ENCODE peak calls at places on chromosomes 11 and 22, in seven cellular contexts. V is K562, H is HCT116, L is SK-N-SH, C is H1, G is HepG2, D is GM12878. W is an unnamed sample.

GRCh38 chr22:43390166-43390565 is 21.6 kb upstream of the MPPED1 start:
- DNase-seq in G (no peak), L (no peak), V (no peak), H (no peak), D (no peak), C (no peak), W (no peak)

GRCh38 chr11:44832452-44832851 is 105.7 kb downstream of the TSPAN18 start:
- DNase-seq in L (no peak), G (no peak), C (no peak), H (no peak), D (no peak), V (no peak), W (no peak)

GRCh38 chr11:809287-810039 is at the start of gene RPLP2:
- DNase-seq in V (peak; percentile 85), G (peak; percentile 93), C (peak; percentile 100), L (peak; percentile 97), D (peak; percentile 92), H (peak; percentile 93), W (peak; percentile 85)

GRCh38 chr11:118194835-118195627 is 18.6 kb upstream of the SCN2B start:
- DNase-seq in C (no peak), D (no peak), L (no peak), H (no peak), V (no peak), G (peak; percentile 98), W (no peak)

GRCh38 chr11:61378713-61379313 is 13.6 kb upstream of the TMEM216 start:
- DNase-seq in G (peak; percentile 49), D (no peak), L (no peak), C (no peak), H (no peak), V (no peak), W (peak; percentile 84)

GRCh38 chr11:111977141-111978027 is 40.2 kb downstream of the DIXDC1 start:
- DNase-seq in L (peak; percentile 90), G (no peak), D (no peak), C (peak; percentile 79), H (no peak), V (no peak), W (peak; percentile 66)

GRCh38 chr11:28657378-28658030 is 549.3 kb downstream of the METTL15 start:
- DNase-seq in D (no peak), C (no peak), H (no peak), V (no peak), L (no peak), G (no peak), W (no peak)

GRCh38 chr11:63914896-63915681 is 1.9 kb downstream of the RCOR2 start:
- DNase-seq in L (peak; percentile 79), G (no peak), V (no peak), C (no peak), H (no peak), D (no peak), W (no peak)

GRCh38 chr11:63573881-63574855 is 11.0 kb upstream of the PLAAT2 start:
- DNase-seq in D (no peak), V (peak; percentile 34), L (no peak), C (no peak), H (no peak), G (peak; percentile 78), W (peak; percentile 59)

GRCh38 chr11:8810331-8811301 is 100.4 kb upstream of the AKIP1 start:
- DNase-seq in D (no peak), V (peak; percentile 57), G (peak; percentile 63), L (peak; percentile 86), H (no peak), C (peak; percentile 82), W (no peak)

GRCh38 chr22:45092644-45093043 is 71.1 kb upstream of the NUP50 start:
- DNase-seq in G (no peak), V (no peak), C (no peak), D (no peak), H (no peak), L (no peak), W (no peak)

GRCh38 chr11:76267563-76267962 is 61.3 kb upstream of the WNT11 start:
- DNase-seq in H (no peak), V (no peak), D (no peak), L (no peak), G (no peak), C (no peak), W (no peak)

GRCh38 chr11:117298195-117298594 is 7.0 kb downstream of the BACE1-AS start:
- DNase-seq in C (no peak), D (no peak), L (no peak), G (no peak), V (no peak), H (no peak), W (no peak)

GRCh38 chr11:120863359-120863758 is 160.5 kb upstream of the TBCEL start:
- DNase-seq in L (no peak), H (no peak), V (no peak), G (no peak), C (no peak), D (no peak), W (no peak)

GRCh38 chr11:111454561-111455192 is 57.5 kb downstream of the BTG4 start:
- DNase-seq in C (peak; percentile 88), H (no peak), V (peak; percentile 79), L (peak; percentile 78), D (no peak), G (peak; percentile 42), W (peak; percentile 36)

GRCh38 chr11:26227311-26227710 is 104.6 kb upstream of the ANO3 start:
- DNase-seq in C (no peak), G (peak; percentile 4), D (peak; percentile 24), L (peak; percentile 37), V (no peak), H (no peak), W (peak; percentile 38)

GRCh38 chr22:36768616-36769015 is 7.3 kb downstream of the IFT27 start:
- DNase-seq in D (no peak), V (no peak), H (no peak), G (no peak), C (no peak), L (no peak), W (no peak)

GRCh38 chr11:119617343-119617713 is 111.7 kb downstream of the NECTIN1 start:
- DNase-seq in H (no peak), L (no peak), V (no peak), C (no peak), D (no peak), G (no peak), W (no peak)

GRCh38 chr11:18452927-18453326 is 2.7 kb upstream of the LDHAL6A start:
- DNase-seq in D (no peak), H (no peak), V (no peak), C (no peak), L (no peak), G (no peak), W (no peak)

GRCh38 chr11:44944853-44945235 is 5.8 kb downstream of the TP53I11 start:
- DNase-seq in V (no peak), D (no peak), H (no peak), C (no peak), L (no peak), G (no peak), W (no peak)

GRCh38 chr22:49678842-49679170 is 148.9 kb downstream of the BRD1 start:
- DNase-seq in V (no peak), C (no peak), G (no peak), D (no peak), L (no peak), H (no peak), W (no peak)

GRCh38 chr11:72930011-72930410 is 115.8 kb downstream of the ATG16L2 start:
- DNase-seq in H (no peak), C (no peak), D (no peak), G (no peak), V (no peak), L (no peak), W (no peak)

GRCh38 chr22:30251661-30252226 is 5.2 kb upstream of the LIF start:
- DNase-seq in G (no peak), H (no peak), L (peak; percentile 89), V (no peak), C (no peak), D (no peak), W (no peak)

GRCh38 chr11:67507242-67507890 is 596 bp downstream of the CDK2AP2 start:
- DNase-seq in H (peak; percentile 74), G (no peak), V (peak; percentile 55), D (no peak), C (no peak), L (no peak), W (peak; percentile 70)
- TF ChIP-seq JUND in H (no peak), G (no peak), V (no peak), D (no peak), C (no peak), L (no peak), W (no peak)

DNA sequence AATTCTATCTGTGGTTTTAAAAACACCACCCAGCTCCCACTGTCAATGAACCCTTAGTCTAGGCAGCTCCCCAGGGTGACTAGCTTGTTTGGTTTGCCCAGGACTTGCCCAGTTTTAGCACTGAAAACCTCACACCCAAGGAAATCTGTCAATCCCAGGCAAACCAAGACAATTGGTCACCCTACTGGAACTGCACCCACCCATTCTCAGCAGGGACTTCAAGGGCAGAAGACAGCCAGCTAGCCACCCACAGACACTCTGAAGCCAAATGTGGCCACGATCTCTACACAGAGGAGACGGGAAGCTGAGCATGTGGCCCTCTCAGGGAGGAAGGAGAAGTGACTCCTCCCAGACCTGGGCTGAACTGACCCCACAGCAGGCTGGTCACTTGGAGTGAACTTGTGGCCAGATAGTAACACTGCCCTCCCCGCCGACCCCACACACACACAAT is 74.4 kb upstream of the DRD2 start:
- DNase-seq in C (no peak), D (no peak), G (no peak), H (no peak), L (no peak), V (no peak), W (no peak)
- TF ChIP-seq JUND in C (no peak), D (no peak), G (no peak), H (no peak), L (no peak), V (no peak), W (no peak)

DNA sequence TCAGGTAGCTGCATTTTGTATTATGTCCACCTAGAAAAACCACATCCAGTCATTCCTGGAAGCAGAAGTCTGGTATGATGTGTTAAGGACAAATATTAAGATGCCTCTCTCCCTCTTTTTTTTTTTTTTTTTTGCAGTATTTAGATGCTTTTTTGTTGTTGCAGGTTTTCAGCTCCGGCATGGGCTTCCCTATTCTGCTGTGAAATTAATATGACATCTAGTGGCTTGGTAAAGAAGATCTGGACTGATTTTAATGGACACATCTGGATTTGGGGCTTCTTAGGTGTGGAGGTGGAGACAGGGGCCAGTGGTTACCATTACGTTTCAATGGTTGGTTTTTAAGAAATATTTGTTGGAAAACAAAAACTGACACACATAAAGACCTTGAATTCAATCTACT is 47.5 kb upstream of the RASSF10 start:
- DNase-seq in H (no peak), C (no peak), L (peak; percentile 22), G (no peak), V (no peak), D (no peak), W (no peak)
- TF ChIP-seq JUND in H (no peak), C (no peak), L (no peak), G (no peak), V (no peak), D (no peak), W (no peak)

DNA sequence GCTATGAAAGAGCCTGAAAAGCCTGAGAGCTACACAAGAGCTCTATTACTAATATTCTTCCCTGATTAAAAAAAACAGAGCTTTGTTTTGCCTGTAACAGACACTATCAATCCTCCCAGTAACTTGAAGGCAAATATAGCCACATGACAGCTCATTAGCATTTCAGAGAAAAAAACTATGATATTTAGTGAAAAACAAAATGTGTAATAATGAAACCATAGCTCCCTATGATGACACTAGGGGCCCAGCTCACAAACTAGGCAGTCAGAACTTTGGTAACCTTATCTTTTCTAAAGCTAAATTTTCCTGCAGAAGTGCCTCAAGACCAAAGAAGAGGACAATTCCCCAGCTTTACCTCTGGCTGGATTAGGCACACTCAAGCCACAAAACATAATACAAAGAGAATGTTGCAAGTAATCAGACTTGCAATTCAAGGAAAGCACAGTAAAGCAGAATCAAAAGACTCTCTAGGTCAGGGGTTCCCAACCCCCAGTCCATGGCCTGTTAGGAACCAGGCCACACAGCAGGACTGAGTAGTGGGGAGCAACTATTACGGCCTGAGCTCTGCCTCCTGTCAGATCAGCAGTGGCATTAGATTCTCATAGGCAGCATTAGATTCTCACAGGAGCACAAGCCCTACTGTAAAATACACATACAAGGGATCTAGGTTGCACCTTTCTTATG is 53.3 kb downstream of the MRTFA start:
- DNase-seq in D (no peak), V (no peak), L (no peak), C (no peak), H (no peak), G (no peak), W (no peak)
- TF ChIP-seq JUND in D (no peak), V (no peak), L (no peak), C (no peak), H (no peak), G (no peak), W (no peak)